ENCODE peak calls at places on chromosomes 16 and 17, in eight cellular contexts. X is substantia nigra; H is caudate nucleus; Y is naive B cell; A is activated CD8-positive, alpha-beta memory T cell treated with anti-CD3 and anti-CD28 coated beads, Interleukin-2, amount 50 U/mL, for 4 hours; F is stimulated activated CD4-positive, alpha-beta T cell treated with anti-CD3 and anti-CD28 coated beads, TNF-alpha, amount 100 ng/mL, for 4 hours; L is putamen; P is SK-MEL-5. W is an unnamed sample.
A peak's percentile ranks its signal among the peaks of the same experiment; 100 is the strongest.

GRCh38 chr17:9232591-9233270 is 211.4 kb downstream of the NTN1 start:
- DNase-seq in L (no peak), F (no peak), A (no peak), H (no peak), X (no peak), Y (no peak), P (no peak), W (no peak)

GRCh38 chr17:79929257-79930076 is 90.2 kb upstream of the CBX4 start:
- DNase-seq in X (no peak), H (no peak), F (no peak), P (no peak), A (no peak), L (no peak), Y (no peak), W (no peak)

GRCh38 chr17:48548687-48549621 is 4.0 kb upstream of the HOXB2 start:
- DNase-seq in H (no peak), P (no peak), X (no peak), Y (no peak), A (no peak), L (no peak), F (no peak), W (no peak)

GRCh38 chr17:81435636-81436293 is 40.5 kb downstream of the BAHCC1 start:
- DNase-seq in A (no peak), X (no peak), Y (no peak), F (no peak), L (no peak), P (no peak), H (no peak), W (no peak)

GRCh38 chr17:69762359-69762758 is 312.7 kb upstream of the KCNJ16 start:
- DNase-seq in F (no peak), P (no peak), H (no peak), Y (no peak), X (no peak), A (no peak), L (no peak), W (no peak)

GRCh38 chr17:12320286-12320685 is 299.6 kb downstream of the MAP2K4 start:
- DNase-seq in Y (no peak), P (no peak), L (no peak), X (no peak), H (no peak), A (no peak), F (no peak), W (no peak)

GRCh38 chr17:66746736-66747135 is 88.2 kb upstream of the CACNG5 start:
- DNase-seq in H (no peak), A (no peak), Y (no peak), P (no peak), L (no peak), X (no peak), F (no peak), W (no peak)

GRCh38 chr17:31323551-31323950 is 2.1 kb upstream of the EVI2A start:
- DNase-seq in Y (no peak), A (no peak), P (no peak), X (no peak), L (no peak), H (no peak), F (no peak), W (no peak)

GRCh38 chr17:2954898-2955445 is 108.4 kb downstream of the OR1D5 start:
- DNase-seq in F (no peak), X (no peak), L (no peak), P (peak; percentile 93), H (no peak), A (no peak), Y (no peak), W (no peak)

GRCh38 chr16:73268311-73268997 is 220.5 kb upstream of the ZFHX3 start:
- DNase-seq in H (peak; percentile 35), X (no peak), Y (no peak), L (peak; percentile 8), F (no peak), P (peak; percentile 7), A (no peak), W (no peak)

GRCh38 chr16:57643166-57643813 is 14.9 kb downstream of the ADGRG1 start:
- DNase-seq in A (no peak), X (peak; percentile 62), P (no peak), Y (no peak), H (peak; percentile 49), F (no peak), L (no peak), W (no peak)